ENCODE peak calls at places on chromosomes 6 and 20, in eight cellular contexts. A is lung; G is BJ; E is NCI-H774; I is adipocyte; S is psoas muscle; C is stimulated activated CD4-positive, alpha-beta T cell treated with anti-CD3 and anti-CD28 coated beads, TNF-alpha, amount 100 ng/mL, for 24 hours; B is anterior cingulate cortex. V is an unnamed sample.

GRCh38 chr6:147662639-147663038 is 154.1 kb downstream of the SAMD5 start:
- DNase-seq in C (no peak), I (no peak), G (no peak), A (no peak), E (no peak), S (no peak), B (no peak), V (no peak)

GRCh38 chr6:21423106-21423854 is 170.3 kb upstream of the SOX4 start:
- DNase-seq in S (no peak), I (no peak), B (no peak), C (no peak), A (no peak), G (no peak), E (no peak), V (no peak)

GRCh38 chr20:46058656-46059281 is 29.8 kb downstream of the SLC12A5 start:
- DNase-seq in G (no peak), E (no peak), B (no peak), C (no peak), S (no peak), A (no peak), I (peak; percentile 15), V (no peak)

GRCh38 chr6:3023663-3024483 is 24.2 kb downstream of the NQO2 start:
- DNase-seq in A (peak; percentile 92), G (peak; percentile 73), B (peak; percentile 60), E (no peak), I (peak; percentile 96), C (peak; percentile 91), S (peak; percentile 98), V (peak; percentile 88)

GRCh38 chr6:45132059-45132458 is 196.1 kb upstream of the RUNX2 start:
- DNase-seq in B (no peak), A (no peak), C (no peak), G (no peak), E (no peak), S (no peak), I (peak; percentile 37), V (no peak)

GRCh38 chr6:167698540-167698939 is 128.2 kb upstream of the AFDN start:
- DNase-seq in E (no peak), A (no peak), B (no peak), C (no peak), G (no peak), S (no peak), I (no peak), V (no peak)

GRCh38 chr6:110357298-110357695 is 852 bp downstream of the METTL24 start:
- DNase-seq in A (no peak), E (no peak), I (no peak), G (no peak), C (no peak), B (no peak), S (no peak), V (no peak)

GRCh38 chr6:72783667-72784066 is 161.8 kb downstream of the KCNQ5 start:
- DNase-seq in A (no peak), S (no peak), I (peak; percentile 83), B (no peak), G (no peak), C (no peak), E (no peak), V (no peak)

GRCh38 chr6:95723638-95724037 is 146.3 kb downstream of the MANEA start:
- DNase-seq in B (no peak), G (no peak), S (no peak), E (no peak), C (no peak), I (no peak), A (no peak), V (no peak)

GRCh38 chr6:163147988-163148387 is 266.5 kb upstream of the QKI start:
- DNase-seq in B (no peak), A (no peak), G (no peak), C (no peak), E (no peak), I (peak; percentile 6), S (no peak), V (no peak)

GRCh38 chr6:161076211-161076677 is 84.7 kb downstream of the MAP3K4 start:
- DNase-seq in I (no peak), A (no peak), G (no peak), C (no peak), E (no peak), B (no peak), S (no peak), V (no peak)

GRCh38 chr6:13488015-13488895 is 855 bp upstream of the GFOD1 start:
- DNase-seq in E (no peak), I (peak; percentile 48), S (peak; percentile 78), G (no peak), C (peak; percentile 19), A (no peak), B (peak; percentile 49), V (peak; percentile 39)

GRCh38 chr6:67064323-67064722 is 1357.3 kb upstream of the EYS start:
- DNase-seq in S (no peak), A (no peak), C (no peak), B (no peak), G (no peak), E (no peak), I (no peak), V (no peak)

GRCh38 chr6:149334682-149335160 is 17.2 kb downstream of the TAB2 start:
- DNase-seq in C (no peak), I (peak; percentile 85), B (no peak), S (no peak), G (peak; percentile 60), A (no peak), E (no peak), V (no peak)

GRCh38 chr20:61170521-61170920 is 81.5 kb upstream of the CDH4 start:
- DNase-seq in S (no peak), B (no peak), A (no peak), I (no peak), E (no peak), C (no peak), G (no peak), V (no peak)

GRCh38 chr6:126300735-126301134 is 39.2 kb upstream of the CENPW start:
- DNase-seq in E (no peak), S (no peak), B (no peak), G (no peak), I (peak; percentile 2), A (no peak), C (no peak), V (peak; percentile 15)

GRCh38 chr6:162151050-162151658 is 576.4 kb downstream of the PRKN start:
- DNase-seq in G (no peak), S (peak; percentile 60), E (no peak), A (no peak), B (no peak), I (peak; percentile 10), C (no peak), V (no peak)